ENCODE peak calls at places on chromosome 10, in nine cellular contexts. Z, T, Y, H, O, L, K, J and A are unnamed samples.

GRCh38 chr10:129293991-129294700 is 172.9 kb upstream of the MGMT start:
- DNase-seq in Y (no peak), T (no peak), O (no peak), J (no peak), K (no peak), Z (no peak), H (no peak), L (no peak), A (no peak)

GRCh38 chr10:62733654-62734293 is 70.7 kb upstream of the ADO start:
- DNase-seq in O (no peak), Y (no peak), K (no peak), H (no peak), L (no peak), Z (no peak), T (no peak), J (no peak), A (no peak)

GRCh38 chr10:13681095-13681494 is 94.3 kb downstream of the PRPF18 start:
- DNase-seq in H (no peak), J (no peak), O (no peak), Z (no peak), Y (no peak), L (no peak), K (no peak), T (no peak), A (no peak)

GRCh38 chr10:127832456-127832855 is 60.3 kb downstream of the CLRN3 start:
- DNase-seq in T (no peak), K (peak; percentile 41), Y (no peak), L (no peak), H (no peak), J (no peak), Z (no peak), O (no peak), A (no peak)

GRCh38 chr10:120474956-120475355 is 17.9 kb downstream of the PLPP4 start:
- DNase-seq in L (no peak), K (no peak), O (no peak), H (no peak), T (no peak), Z (no peak), Y (no peak), J (no peak), A (no peak)

GRCh38 chr10:31318382-31318853 is 598 bp upstream of the ZEB1 start:
- DNase-seq in O (no peak), T (no peak), L (peak; percentile 65), Z (peak; percentile 80), Y (peak; percentile 61), J (peak; percentile 77), K (no peak), H (peak; percentile 69), A (peak; percentile 86)

GRCh38 chr10:48444861-48445841 is 138.7 kb downstream of the MAPK8 start:
- DNase-seq in O (no peak), H (peak; percentile 16), J (no peak), Y (no peak), Z (no peak), L (no peak), K (peak; percentile 88), T (no peak), A (peak; percentile 37)

GRCh38 chr10:124378817-124379510 is 39.8 kb downstream of the OAT start:
- DNase-seq in O (no peak), J (no peak), H (no peak), Y (no peak), L (no peak), Z (no peak), T (no peak), K (no peak), A (no peak)

GRCh38 chr10:113899952-113900598 is 45.6 kb downstream of the NHLRC2 start:
- DNase-seq in L (no peak), O (no peak), H (no peak), K (no peak), Y (no peak), Z (no peak), J (no peak), T (no peak), A (no peak)

GRCh38 chr10:3010819-3011422 is 56.4 kb upstream of the PFKP start:
- DNase-seq in K (no peak), H (no peak), J (peak; percentile 62), O (no peak), L (no peak), Z (peak; percentile 16), Y (no peak), T (no peak), A (no peak)

GRCh38 chr10:106917452-106918055 is 247.0 kb downstream of the SORCS1 start:
- DNase-seq in O (no peak), L (no peak), H (no peak), K (peak; percentile 92), T (peak; percentile 9), Y (no peak), J (peak; percentile 25), Z (no peak), A (no peak)

GRCh38 chr10:8912108-8912507 is 857.6 kb downstream of the GATA3 start:
- DNase-seq in O (no peak), Z (no peak), J (no peak), L (no peak), K (no peak), Y (no peak), T (no peak), H (no peak), A (no peak)

GRCh38 chr10:36018996-36019395 is 376.9 kb upstream of the FZD8 start:
- DNase-seq in J (no peak), K (no peak), Z (no peak), T (no peak), L (no peak), Y (no peak), O (no peak), H (no peak), A (no peak)

GRCh38 chr10:15201589-15202300 is 33.3 kb upstream of the NMT2 start:
- DNase-seq in T (no peak), H (no peak), K (no peak), O (no peak), L (no peak), Z (peak; percentile 50), J (no peak), Y (no peak), A (no peak)

GRCh38 chr10:93751074-93751572 is 6.6 kb upstream of the LGI1 start:
- DNase-seq in Y (no peak), L (no peak), Z (no peak), K (no peak), O (no peak), T (no peak), H (no peak), J (no peak), A (no peak)

GRCh38 chr10:30902621-30903396 is 128.9 kb downstream of the ZNF438 start:
- DNase-seq in T (no peak), O (no peak), Z (no peak), K (no peak), L (no peak), Y (no peak), H (no peak), J (no peak), A (no peak)

GRCh38 chr10:97010695-97011206 is 175.0 kb downstream of the SLIT1 start:
- DNase-seq in L (no peak), H (no peak), Y (no peak), T (no peak), K (no peak), J (no peak), O (no peak), Z (no peak), A (no peak)

GRCh38 chr10:110995301-110995700 is 75.9 kb downstream of the SHOC2 start:
- DNase-seq in O (no peak), K (no peak), Z (no peak), Y (no peak), T (no peak), L (no peak), J (no peak), H (no peak), A (no peak)

GRCh38 chr10:488933-489215 is 200.6 kb downstream of the DIP2C start:
- DNase-seq in J (no peak), T (no peak), Z (no peak), Y (no peak), K (no peak), H (no peak), L (no peak), O (no peak), A (no peak)
- H3K4me1 ChIP-seq in J (peaks cover 10% of the 10 kb centered on the region), T (peaks cover 18% of the 10 kb centered on the region), Z (peaks cover 17% of the 10 kb centered on the region), Y (no peaks in the 10 kb centered on the region), K (peaks cover 8% of the 10 kb centered on the region), H (peaks cover 40% of the 10 kb centered on the region), L (peaks cover 64% of the 10 kb centered on the region), O (peaks cover 11% of the 10 kb centered on the region), A (no peaks in the 10 kb centered on the region)

DNA sequence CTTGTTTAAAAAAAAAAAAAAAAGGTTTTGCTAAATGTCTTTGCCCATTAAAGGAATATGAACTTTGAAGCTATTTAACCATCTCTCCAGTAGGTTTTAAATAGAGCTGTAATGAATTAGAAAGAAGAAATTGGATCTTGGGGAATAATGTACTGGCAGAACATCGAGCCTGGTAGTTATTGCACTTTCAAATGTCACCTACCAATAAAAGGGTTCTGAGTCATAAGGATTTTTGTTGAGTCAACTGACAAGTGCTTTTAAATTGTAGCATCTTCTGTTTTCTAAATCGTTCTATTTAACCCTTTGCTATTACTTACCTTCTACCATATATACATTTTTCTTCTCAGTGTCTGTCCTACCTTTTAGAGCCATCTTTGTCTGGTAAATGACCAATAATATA is 10.7 kb downstream of the CUTC start:
- DNase-seq in Y (no peak), J (no peak), Z (peak; percentile 48), L (no peak), O (no peak), T (no peak), K (no peak), H (no peak), A (no peak)
- H3K36me3 ChIP-seq in Y (no peaks in the 10 kb centered on the region), J (peaks cover 33% of the 10 kb centered on the region), Z (peaks cover 33% of the 10 kb centered on the region), L (peaks cover 37% of the 10 kb centered on the region), O (peaks cover 16% of the 10 kb centered on the region), T (peaks cover 95% of the 10 kb centered on the region), K (peaks cover 58% of the 10 kb centered on the region), H (peaks cover 70% of the 10 kb centered on the region), A (peaks cover 63% of the 10 kb centered on the region)

GRCh38 chr10:104336829-104337526 is 1.3 kb downstream of the ITPRIP start:
- DNase-seq in Y (no peak), K (no peak), H (peak; percentile 14), L (no peak), Z (peak; percentile 80), T (no peak), J (no peak), O (no peak), A (no peak)
- TF ChIP-seq POLR2A in Y (no peak), K (no peak), H (no peak), L (no peak), Z (peak; percentile 64), T (no peak), J (no peak), O (no peak), A (no peak)

GRCh38 chr10:77504870-77505257 is 132.7 kb downstream of the KCNMA1 start:
- DNase-seq in J (peak; percentile 83), T (no peak), Y (no peak), L (no peak), Z (peak; percentile 56), K (peak; percentile 20), H (no peak), O (no peak), A (no peak)

GRCh38 chr10:77505431-77506334 is 131.9 kb downstream of the KCNMA1 start:
- DNase-seq in T (no peak), L (no peak), Z (peak; percentile 91), O (no peak), J (no peak), Y (no peak), H (no peak), K (no peak), A (no peak)

GRCh38 chr10:77506517-77506916 is 131.1 kb downstream of the KCNMA1 start:
- DNase-seq in Z (peak; percentile 23), K (no peak), T (no peak), J (no peak), H (no peak), Y (no peak), O (no peak), L (no peak), A (no peak)

GRCh38 chr10:77501846-77502251 is 135.8 kb downstream of the KCNMA1 start:
- DNase-seq in Y (no peak), J (no peak), O (no peak), H (no peak), K (no peak), Z (peak; percentile 66), T (no peak), L (no peak), A (no peak)

GRCh38 chr10:77504196-77504869 is 133.3 kb downstream of the KCNMA1 start:
- DNase-seq in H (no peak), Z (peak; percentile 76), T (no peak), Y (no peak), J (no peak), O (no peak), K (no peak), L (no peak), A (no peak)
- H3K4me1 ChIP-seq in H (no peaks in the 10 kb centered on the region), Z (peaks cover 36% of the 10 kb centered on the region), T (peaks cover 13% of the 10 kb centered on the region), Y (no peaks in the 10 kb centered on the region), J (peaks cover 24% of the 10 kb centered on the region), O (peaks cover 5% of the 10 kb centered on the region), K (no peaks in the 10 kb centered on the region), L (peaks cover 4% of the 10 kb centered on the region), A (no peaks in the 10 kb centered on the region)